ENCODE peak calls at places on chromosomes 16 and 17, in seven cellular contexts. One of them, this sample, is unnamed.

GRCh38 chr17:63694229-63694973 is 5.5 kb downstream of the LIMD2 start:
- DNase-seq in mesenchymal stem cell: no peak
- DNase-seq in mesendoderm: peak; percentile 77
- DNase-seq in neuronal stem cell: no peak
- DNase-seq in H1: no peak
- DNase-seq in IMR-90: no peak
- DNase-seq in H9: peak; percentile 71
- DNase-seq in this sample: no peak

GRCh38 chr17:39231587-39232551 is 6.1 kb upstream of the STAC2 start:
- DNase-seq in IMR-90: peak; percentile 26
- DNase-seq in mesenchymal stem cell: peak; percentile 37
- DNase-seq in mesendoderm: peak; percentile 70
- DNase-seq in H1: no peak
- DNase-seq in H9: peak; percentile 89
- DNase-seq in neuronal stem cell: no peak
- DNase-seq in this sample: no peak

GRCh38 chr16:71724320-71724751 is at the start of gene PHLPP2:
- DNase-seq in mesenchymal stem cell: no peak
- DNase-seq in neuronal stem cell: no peak
- DNase-seq in IMR-90: peak; percentile 10
- DNase-seq in mesendoderm: no peak
- DNase-seq in H9: no peak
- DNase-seq in H1: no peak
- DNase-seq in this sample: no peak

GRCh38 chr17:27489045-27489715 is 32.9 kb downstream of the KSR1 start:
- DNase-seq in H1: no peak
- DNase-seq in H9: no peak
- DNase-seq in IMR-90: peak; percentile 59
- DNase-seq in neuronal stem cell: no peak
- DNase-seq in mesendoderm: no peak
- DNase-seq in mesenchymal stem cell: peak; percentile 30
- DNase-seq in this sample: peak; percentile 79

GRCh38 chr16:5314377-5314776 is 216.8 kb upstream of the EEF2KMT start:
- DNase-seq in H9: no peak
- DNase-seq in neuronal stem cell: no peak
- DNase-seq in IMR-90: no peak
- DNase-seq in mesenchymal stem cell: no peak
- DNase-seq in H1: no peak
- DNase-seq in mesendoderm: no peak
- DNase-seq in this sample: no peak

GRCh38 chr16:47750371-47750770 is 289.2 kb downstream of the PHKB start:
- DNase-seq in IMR-90: no peak
- DNase-seq in H9: no peak
- DNase-seq in mesenchymal stem cell: no peak
- DNase-seq in H1: no peak
- DNase-seq in mesendoderm: no peak
- DNase-seq in neuronal stem cell: no peak
- DNase-seq in this sample: no peak

GRCh38 chr16:28951410-28951943 is 740 bp downstream of the NFATC2IP start:
- DNase-seq in neuronal stem cell: no peak
- DNase-seq in mesendoderm: peak; percentile 22
- DNase-seq in mesenchymal stem cell: no peak
- DNase-seq in H1: no peak
- DNase-seq in IMR-90: no peak
- DNase-seq in H9: peak; percentile 38
- DNase-seq in this sample: peak; percentile 27

GRCh38 chr17:45016823-45017222 is 34.6 kb downstream of the DCAKD start:
- DNase-seq in mesenchymal stem cell: no peak
- DNase-seq in H9: peak; percentile 81
- DNase-seq in H1: no peak
- DNase-seq in mesendoderm: peak; percentile 79
- DNase-seq in IMR-90: no peak
- DNase-seq in neuronal stem cell: no peak
- DNase-seq in this sample: no peak

DNA sequence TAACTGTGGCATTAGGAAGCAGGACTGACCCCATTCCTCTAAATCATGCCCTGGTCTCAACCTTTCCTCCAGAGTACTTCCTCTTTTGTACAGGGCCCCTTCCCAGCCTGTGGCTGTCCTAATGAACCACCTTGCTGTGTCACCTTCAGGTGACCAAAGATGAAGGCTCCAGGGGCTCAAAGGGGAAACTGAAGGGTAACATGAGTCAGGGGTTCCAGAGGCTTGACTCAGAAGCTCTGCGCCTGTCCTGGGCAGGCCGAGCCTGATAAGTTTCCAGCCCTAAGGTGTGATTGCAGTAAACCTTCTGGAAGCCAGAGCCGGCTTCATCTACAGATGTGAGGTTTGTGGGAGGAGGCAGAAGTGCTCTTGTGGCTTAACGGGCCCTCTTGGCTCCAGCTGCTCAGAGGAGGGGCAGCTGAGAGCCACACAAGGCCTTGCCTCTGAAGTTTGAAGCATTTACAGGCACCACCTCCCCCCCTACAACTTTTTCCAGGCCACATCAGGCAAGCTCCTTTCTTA is 149.8 kb downstream of the CLEC16A start:
- DNase-seq in IMR-90: peak; percentile 86
- DNase-seq in H9: no peak
- DNase-seq in mesenchymal stem cell: peak; percentile 79
- DNase-seq in H1: no peak
- DNase-seq in neuronal stem cell: no peak
- DNase-seq in mesendoderm: peak; percentile 80
- DNase-seq in this sample: peak; percentile 20
- H3K9ac ChIP-seq in IMR-90: peak overlapping the region; percentile 33
- H3K9ac ChIP-seq in H9: no peak overlapping the region
- H3K9ac ChIP-seq in mesenchymal stem cell: no peak overlapping the region
- H3K9ac ChIP-seq in H1: no peak overlapping the region
- H3K9ac ChIP-seq in neuronal stem cell: no peak overlapping the region
- H3K9ac ChIP-seq in mesendoderm: no peak overlapping the region
- H3K9ac ChIP-seq in this sample: no peak overlapping the region

GRCh38 chr17:4539576-4540223 is 15.5 kb downstream of the MYBBP1A start:
- DNase-seq in mesendoderm: no peak
- DNase-seq in H1: no peak
- DNase-seq in mesenchymal stem cell: no peak
- DNase-seq in H9: no peak
- DNase-seq in neuronal stem cell: no peak
- DNase-seq in IMR-90: no peak
- DNase-seq in this sample: no peak

GRCh38 chr17:4541041-4541327 is 14.2 kb downstream of the MYBBP1A start:
- DNase-seq in mesendoderm: no peak
- DNase-seq in IMR-90: no peak
- DNase-seq in mesenchymal stem cell: no peak
- DNase-seq in H9: no peak
- DNase-seq in H1: no peak
- DNase-seq in neuronal stem cell: no peak
- DNase-seq in this sample: no peak

GRCh38 chr17:4539025-4539424 is 16.2 kb downstream of the MYBBP1A start:
- DNase-seq in H1: no peak
- DNase-seq in neuronal stem cell: no peak
- DNase-seq in IMR-90: no peak
- DNase-seq in H9: no peak
- DNase-seq in mesenchymal stem cell: no peak
- DNase-seq in mesendoderm: no peak
- DNase-seq in this sample: no peak

GRCh38 chr17:4541328-4542002 is 13.7 kb downstream of the MYBBP1A start:
- DNase-seq in H1: no peak
- DNase-seq in mesenchymal stem cell: no peak
- DNase-seq in neuronal stem cell: no peak
- DNase-seq in IMR-90: no peak
- DNase-seq in H9: no peak
- DNase-seq in mesendoderm: no peak
- DNase-seq in this sample: no peak

DNA sequence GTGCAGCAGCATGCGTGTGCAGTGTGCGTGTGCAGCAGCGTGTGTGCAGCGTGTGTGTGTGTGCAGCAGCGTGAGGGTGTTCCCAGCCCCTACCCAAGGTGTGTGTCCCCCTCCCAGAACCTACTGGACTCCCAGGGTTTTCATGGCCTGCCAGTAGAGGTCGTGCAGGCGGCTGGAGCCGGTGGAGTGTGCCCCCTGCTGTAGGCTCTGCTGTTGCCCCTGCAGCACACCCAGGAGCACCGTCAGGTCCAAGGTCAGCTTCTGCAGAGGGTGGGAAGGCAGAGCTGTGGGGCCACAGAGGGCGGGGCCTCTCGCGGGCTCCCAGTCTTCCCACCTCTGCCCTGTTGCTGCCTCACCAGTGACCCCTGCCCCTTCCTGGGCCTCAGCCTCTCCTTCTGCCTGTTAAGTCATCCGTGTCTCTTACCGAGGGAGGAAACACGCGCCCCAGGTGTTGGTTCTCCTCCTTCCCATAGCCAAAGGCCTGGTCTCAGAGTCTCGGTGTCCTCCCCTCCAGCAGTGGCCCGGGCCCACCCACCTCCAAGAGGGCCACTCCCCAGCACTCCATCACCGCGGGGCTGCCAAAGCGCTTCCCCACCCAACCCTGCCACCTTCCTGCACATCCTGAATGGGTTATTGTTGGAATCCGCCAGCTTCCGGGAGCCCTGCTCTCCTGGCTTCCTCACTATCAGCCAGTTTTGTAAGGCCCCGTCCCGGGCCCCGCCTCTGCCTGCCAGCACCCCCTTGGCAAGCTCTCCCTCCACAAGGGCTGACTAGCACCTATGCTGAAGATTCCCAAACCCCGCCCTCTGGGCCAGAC is 14.8 kb downstream of the MYBBP1A start:
- DNase-seq in H1: no peak
- DNase-seq in H9: peak; percentile 68
- DNase-seq in IMR-90: no peak
- DNase-seq in mesenchymal stem cell: no peak
- DNase-seq in mesendoderm: peak; percentile 59
- DNase-seq in neuronal stem cell: no peak
- DNase-seq in this sample: no peak
- H2AK5ac ChIP-seq in H1: no peak overlapping the region
- H2AK5ac ChIP-seq in H9: no peak overlapping the region
- H2AK5ac ChIP-seq in IMR-90: no peak overlapping the region
- H2AK5ac ChIP-seq in mesenchymal stem cell: no peak overlapping the region
- H2AK5ac ChIP-seq in mesendoderm: no peak overlapping the region
- H2AK5ac ChIP-seq in neuronal stem cell: no peak overlapping the region
- H2AK5ac ChIP-seq in this sample: no peak overlapping the region

DNA sequence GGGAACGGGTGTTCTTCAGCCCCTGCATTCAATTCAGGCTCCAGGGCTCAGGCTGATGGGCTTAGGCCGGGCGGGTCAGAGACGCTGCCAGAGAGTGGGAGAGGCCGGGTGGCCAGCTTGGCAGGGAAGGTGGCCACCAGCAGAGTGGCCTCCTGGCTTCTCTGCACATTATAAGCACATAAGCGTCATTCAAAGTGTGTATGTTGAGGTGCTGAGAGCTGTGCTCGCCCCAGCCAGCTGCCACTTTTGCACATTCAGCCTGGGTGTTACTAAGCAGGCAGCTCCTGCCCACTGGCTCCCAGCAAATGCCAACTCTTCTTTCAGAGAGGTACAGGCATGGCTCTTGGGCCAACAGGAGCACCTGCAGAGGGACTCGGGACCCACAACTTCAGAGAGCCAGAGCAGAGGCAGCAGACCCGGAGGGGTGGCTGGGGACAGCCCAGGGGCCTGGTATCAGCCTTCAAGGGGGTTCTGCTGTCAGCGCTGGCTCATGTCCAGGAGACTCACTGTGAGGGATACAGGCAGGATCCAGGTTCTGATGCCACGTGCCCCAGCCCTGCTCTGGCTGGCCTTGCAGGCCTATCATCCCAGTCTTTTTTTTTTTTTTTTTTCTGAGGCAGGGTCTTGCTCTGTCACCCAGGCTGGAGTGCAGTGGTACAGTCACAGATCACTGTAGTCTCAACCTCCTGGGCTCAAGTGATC is 8.8 kb upstream of the MTSS2 start:
- DNase-seq in IMR-90: no peak
- DNase-seq in H1: no peak
- DNase-seq in neuronal stem cell: no peak
- DNase-seq in mesenchymal stem cell: no peak
- DNase-seq in H9: no peak
- DNase-seq in mesendoderm: no peak
- DNase-seq in this sample: no peak
- H3K9ac ChIP-seq in IMR-90: no peak overlapping the region
- H3K9ac ChIP-seq in H1: no peak overlapping the region
- H3K9ac ChIP-seq in neuronal stem cell: no peak overlapping the region
- H3K9ac ChIP-seq in mesenchymal stem cell: peak overlapping the region; percentile 23
- H3K9ac ChIP-seq in H9: no peak overlapping the region
- H3K9ac ChIP-seq in mesendoderm: no peak overlapping the region
- H3K9ac ChIP-seq in this sample: no peak overlapping the region

GRCh38 chr16:55700067-55700466 is 44.3 kb downstream of the SLC6A2 start:
- DNase-seq in neuronal stem cell: no peak
- DNase-seq in mesenchymal stem cell: no peak
- DNase-seq in mesendoderm: no peak
- DNase-seq in IMR-90: no peak
- DNase-seq in H9: no peak
- DNase-seq in H1: no peak
- DNase-seq in this sample: no peak

GRCh38 chr16:55703003-55704001 is 47.5 kb downstream of the SLC6A2 start:
- DNase-seq in H1: no peak
- DNase-seq in IMR-90: peak; percentile 68
- DNase-seq in mesendoderm: peak; percentile 62
- DNase-seq in H9: no peak
- DNase-seq in mesenchymal stem cell: peak; percentile 60
- DNase-seq in neuronal stem cell: peak; percentile 38
- DNase-seq in this sample: no peak

GRCh38 chr16:55701442-55702319 is 45.9 kb downstream of the SLC6A2 start:
- DNase-seq in neuronal stem cell: peak; percentile 23
- DNase-seq in mesendoderm: peak; percentile 70
- DNase-seq in IMR-90: peak; percentile 26
- DNase-seq in H1: no peak
- DNase-seq in mesenchymal stem cell: peak; percentile 37
- DNase-seq in H9: peak; percentile 76
- DNase-seq in this sample: peak; percentile 32

GRCh38 chr16:55699616-55700015 is 43.8 kb downstream of the SLC6A2 start:
- DNase-seq in H1: no peak
- DNase-seq in neuronal stem cell: no peak
- DNase-seq in mesendoderm: no peak
- DNase-seq in IMR-90: no peak
- DNase-seq in mesenchymal stem cell: no peak
- DNase-seq in H9: no peak
- DNase-seq in this sample: no peak

GRCh38 chr16:55700961-55701360 is 45.2 kb downstream of the SLC6A2 start:
- DNase-seq in mesendoderm: no peak
- DNase-seq in IMR-90: no peak
- DNase-seq in H9: no peak
- DNase-seq in neuronal stem cell: no peak
- DNase-seq in mesenchymal stem cell: no peak
- DNase-seq in H1: no peak
- DNase-seq in this sample: peak; percentile 75
- H2AK5ac ChIP-seq in mesendoderm: no peak overlapping the region
- H2AK5ac ChIP-seq in IMR-90: no peak overlapping the region
- H2AK5ac ChIP-seq in H9: no peak overlapping the region
- H2AK5ac ChIP-seq in neuronal stem cell: no peak overlapping the region
- H2AK5ac ChIP-seq in mesenchymal stem cell: no peak overlapping the region
- H2AK5ac ChIP-seq in H1: no peak overlapping the region
- H2AK5ac ChIP-seq in this sample: no peak overlapping the region

GRCh38 chr16:21302898-21303528 is 24.9 kb upstream of the CRYM start:
- DNase-seq in mesendoderm: peak; percentile 11
- DNase-seq in IMR-90: peak; percentile 93
- DNase-seq in mesenchymal stem cell: peak; percentile 74
- DNase-seq in H1: no peak
- DNase-seq in H9: no peak
- DNase-seq in neuronal stem cell: no peak
- DNase-seq in this sample: no peak
- H3K9ac ChIP-seq in mesendoderm: no peak overlapping the region
- H3K9ac ChIP-seq in IMR-90: no peak overlapping the region
- H3K9ac ChIP-seq in mesenchymal stem cell: peak overlapping the region; percentile 99
- H3K9ac ChIP-seq in H1: no peak overlapping the region
- H3K9ac ChIP-seq in H9: no peak overlapping the region
- H3K9ac ChIP-seq in neuronal stem cell: no peak overlapping the region
- H3K9ac ChIP-seq in this sample: no peak overlapping the region

This sample was measured in trophoblast cell.